ENCODE peak calls at places on chromosomes 13 and 19, in four cellular contexts. One of them, this sample, is unnamed.

GRCh38 chr19:45492627-45493470 is 4.0 kb downstream of the RTN2 start:
- DNase-seq in effector CD4-positive, alpha-beta T cell: no peak
- DNase-seq in choroid plexus epithelial cell: peak; percentile 82
- DNase-seq in stimulated activated CD4-positive, alpha-beta T cell treated with anti-CD3 and anti-CD28 coated beads, Interleukin-4, amount 100 ng/mL, for 4 hours: no peak
- DNase-seq in this sample: peak; percentile 49

GRCh38 chr19:23983406-23983805 is 68.7 kb downstream of the ZNF726 start:
- DNase-seq in choroid plexus epithelial cell: no peak
- DNase-seq in effector CD4-positive, alpha-beta T cell: no peak
- DNase-seq in stimulated activated CD4-positive, alpha-beta T cell treated with anti-CD3 and anti-CD28 coated beads, Interleukin-4, amount 100 ng/mL, for 4 hours: no peak
- DNase-seq in this sample: no peak

GRCh38 chr19:36331353-36332228 is 47.4 kb downstream of the ZFP14 start:
- DNase-seq in stimulated activated CD4-positive, alpha-beta T cell treated with anti-CD3 and anti-CD28 coated beads, Interleukin-4, amount 100 ng/mL, for 4 hours: peak; percentile 56
- DNase-seq in effector CD4-positive, alpha-beta T cell: peak; percentile 11
- DNase-seq in choroid plexus epithelial cell: peak; percentile 98
- DNase-seq in this sample: peak; percentile 97

GRCh38 chr13:97352815-97353214 is 81.2 kb upstream of the RAP2A start:
- DNase-seq in stimulated activated CD4-positive, alpha-beta T cell treated with anti-CD3 and anti-CD28 coated beads, Interleukin-4, amount 100 ng/mL, for 4 hours: no peak
- DNase-seq in choroid plexus epithelial cell: no peak
- DNase-seq in effector CD4-positive, alpha-beta T cell: no peak
- DNase-seq in this sample: no peak

GRCh38 chr13:100525453-100526298 is 62.9 kb downstream of the GGACT start:
- DNase-seq in choroid plexus epithelial cell: peak; percentile 15
- DNase-seq in stimulated activated CD4-positive, alpha-beta T cell treated with anti-CD3 and anti-CD28 coated beads, Interleukin-4, amount 100 ng/mL, for 4 hours: no peak
- DNase-seq in effector CD4-positive, alpha-beta T cell: no peak
- DNase-seq in this sample: no peak

GRCh38 chr19:47377208-47377701 is 28.1 kb downstream of the DHX34 start:
- DNase-seq in choroid plexus epithelial cell: no peak
- DNase-seq in effector CD4-positive, alpha-beta T cell: no peak
- DNase-seq in stimulated activated CD4-positive, alpha-beta T cell treated with anti-CD3 and anti-CD28 coated beads, Interleukin-4, amount 100 ng/mL, for 4 hours: no peak
- DNase-seq in this sample: no peak

GRCh38 chr13:41458187-41458938 is 1.0 kb downstream of the RGCC start:
- DNase-seq in choroid plexus epithelial cell: no peak
- DNase-seq in effector CD4-positive, alpha-beta T cell: peak; percentile 27
- DNase-seq in stimulated activated CD4-positive, alpha-beta T cell treated with anti-CD3 and anti-CD28 coated beads, Interleukin-4, amount 100 ng/mL, for 4 hours: peak; percentile 62
- DNase-seq in this sample: no peak

GRCh38 chr13:110274687-110275086 is 32.3 kb downstream of the COL4A1 start:
- DNase-seq in stimulated activated CD4-positive, alpha-beta T cell treated with anti-CD3 and anti-CD28 coated beads, Interleukin-4, amount 100 ng/mL, for 4 hours: no peak
- DNase-seq in effector CD4-positive, alpha-beta T cell: no peak
- DNase-seq in choroid plexus epithelial cell: no peak
- DNase-seq in this sample: no peak

GRCh38 chr19:18253716-18254115 is 20.5 kb downstream of the IQCN start:
- DNase-seq in effector CD4-positive, alpha-beta T cell: no peak
- DNase-seq in stimulated activated CD4-positive, alpha-beta T cell treated with anti-CD3 and anti-CD28 coated beads, Interleukin-4, amount 100 ng/mL, for 4 hours: no peak
- DNase-seq in choroid plexus epithelial cell: no peak
- DNase-seq in this sample: no peak

GRCh38 chr13:99471231-99472202 is 29.8 kb upstream of the TM9SF2 start:
- DNase-seq in choroid plexus epithelial cell: no peak
- DNase-seq in stimulated activated CD4-positive, alpha-beta T cell treated with anti-CD3 and anti-CD28 coated beads, Interleukin-4, amount 100 ng/mL, for 4 hours: no peak
- DNase-seq in effector CD4-positive, alpha-beta T cell: no peak
- DNase-seq in this sample: no peak

GRCh38 chr13:109700176-109700575 is 86.2 kb downstream of the IRS2 start:
- DNase-seq in stimulated activated CD4-positive, alpha-beta T cell treated with anti-CD3 and anti-CD28 coated beads, Interleukin-4, amount 100 ng/mL, for 4 hours: no peak
- DNase-seq in effector CD4-positive, alpha-beta T cell: no peak
- DNase-seq in choroid plexus epithelial cell: peak; percentile 94
- DNase-seq in this sample: peak; percentile 82

GRCh38 chr19:39792999-39793546 is 14.4 kb downstream of the LEUTX start:
- DNase-seq in stimulated activated CD4-positive, alpha-beta T cell treated with anti-CD3 and anti-CD28 coated beads, Interleukin-4, amount 100 ng/mL, for 4 hours: peak; percentile 58
- DNase-seq in choroid plexus epithelial cell: peak; percentile 85
- DNase-seq in effector CD4-positive, alpha-beta T cell: peak; percentile 61
- DNase-seq in this sample: peak; percentile 72

GRCh38 chr19:3712663-3713531 is 4.7 kb downstream of the TJP3 start:
- DNase-seq in effector CD4-positive, alpha-beta T cell: no peak
- DNase-seq in stimulated activated CD4-positive, alpha-beta T cell treated with anti-CD3 and anti-CD28 coated beads, Interleukin-4, amount 100 ng/mL, for 4 hours: no peak
- DNase-seq in choroid plexus epithelial cell: no peak
- DNase-seq in this sample: no peak

GRCh38 chr13:24459234-24459633 is 53.3 kb downstream of the PARP4 start:
- DNase-seq in stimulated activated CD4-positive, alpha-beta T cell treated with anti-CD3 and anti-CD28 coated beads, Interleukin-4, amount 100 ng/mL, for 4 hours: no peak
- DNase-seq in effector CD4-positive, alpha-beta T cell: no peak
- DNase-seq in choroid plexus epithelial cell: peak; percentile 91
- DNase-seq in this sample: no peak

GRCh38 chr19:17475541-17476115 is 5.3 kb downstream of the SLC27A1 start:
- DNase-seq in effector CD4-positive, alpha-beta T cell: no peak
- DNase-seq in stimulated activated CD4-positive, alpha-beta T cell treated with anti-CD3 and anti-CD28 coated beads, Interleukin-4, amount 100 ng/mL, for 4 hours: no peak
- DNase-seq in choroid plexus epithelial cell: peak; percentile 81
- DNase-seq in this sample: peak; percentile 97